ENCODE peak calls at places on chromosomes 2 and 18, in six cellular contexts. O is HepG2, P is spleen, V is breast epithelium, Y is IMR-90, I is adrenal gland. R is an unnamed sample.

GRCh38 chr2:172525601-172526000 is 30.3 kb upstream of the PDK1 start:
- DNase-seq in O (no peak), I (no peak), Y (no peak), V (no peak), P (no peak), R (no peak)

GRCh38 chr18:5895300-5895885 is at the start of gene TMEM200C:
- DNase-seq in V (no peak), I (peak; percentile 52), Y (peak; percentile 43), O (no peak), P (no peak), R (peak; percentile 34)

GRCh38 chr2:42797281-42797680 is 4.9 kb upstream of the HAAO start:
- DNase-seq in Y (no peak), P (no peak), O (no peak), I (no peak), V (no peak), R (no peak)

GRCh38 chr2:218717262-218717661 is 6.6 kb downstream of the TTLL4 start:
- DNase-seq in I (peak; percentile 35), O (no peak), V (no peak), Y (peak; percentile 51), P (no peak), R (no peak)

GRCh38 chr18:39624934-39625333 is 2059.3 kb upstream of the CELF4 start:
- DNase-seq in P (no peak), I (no peak), Y (peak; percentile 82), O (no peak), V (no peak), R (no peak)

GRCh38 chr2:18643532-18644462 is 54.4 kb upstream of the NT5C1B start:
- DNase-seq in P (no peak), O (no peak), Y (no peak), V (no peak), I (no peak), R (no peak)

GRCh38 chr18:3294435-3295080 is 32.6 kb downstream of the MYL12B start:
- DNase-seq in I (no peak), P (no peak), V (no peak), Y (peak; percentile 92), O (no peak), R (no peak)

GRCh38 chr2:71464389-71464788 is 11.0 kb downstream of the DYSF start:
- DNase-seq in V (no peak), O (no peak), P (no peak), Y (no peak), I (no peak), R (no peak)

GRCh38 chr2:124187948-124188347 is 162.9 kb downstream of the CNTNAP5 start:
- DNase-seq in V (no peak), Y (no peak), I (no peak), O (no peak), P (no peak), R (no peak)

GRCh38 chr2:126681505-126681904 is 25.5 kb downstream of the GYPC start:
- DNase-seq in P (no peak), O (no peak), I (no peak), V (no peak), Y (no peak), R (no peak)

GRCh38 chr2:149090706-149091105 is 52.2 kb downstream of the LYPD6B start:
- DNase-seq in Y (no peak), O (no peak), I (no peak), V (no peak), P (no peak), R (no peak)

GRCh38 chr2:218021536-218022071 is 18.8 kb upstream of the TNS1 start:
- DNase-seq in P (peak; percentile 51), V (peak; percentile 45), Y (no peak), O (no peak), I (no peak), R (no peak)

GRCh38 chr18:26088482-26088881 is 1.9 kb downstream of the SS18 start:
- DNase-seq in I (no peak), P (no peak), O (no peak), V (no peak), Y (no peak), R (no peak)
- H3K4me1 ChIP-seq in I (peaks cover 20% of the 10 kb centered on the region), P (peaks cover 62% of the 10 kb centered on the region), O (peaks cover 19% of the 10 kb centered on the region), V (no peaks in the 10 kb centered on the region), Y (no peaks in the 10 kb centered on the region), R (no peaks in the 10 kb centered on the region)

GRCh38 chr2:234980476-234981187 is 28.8 kb downstream of the SH3BP4 start:
- DNase-seq in I (no peak), V (no peak), O (peak; percentile 78), Y (no peak), P (no peak), R (no peak)
- H3K4me1 ChIP-seq in I (no peaks in the 10 kb centered on the region), V (peaks cover 27% of the 10 kb centered on the region), O (peaks cover 100% of the 10 kb centered on the region), Y (peaks cover 52% of the 10 kb centered on the region), P (peaks cover 58% of the 10 kb centered on the region), R (peaks cover 34% of the 10 kb centered on the region)

GRCh38 chr2:98452396-98453027 is 7.9 kb downstream of the INPP4A start:
- DNase-seq in P (peak; percentile 62), O (no peak), I (no peak), Y (no peak), V (no peak), R (no peak)

GRCh38 chr2:98454073-98454472 is 9.4 kb downstream of the INPP4A start:
- DNase-seq in V (no peak), O (no peak), Y (no peak), P (no peak), I (no peak), R (no peak)

GRCh38 chr2:98454500-98455235 is 10.0 kb downstream of the INPP4A start:
- DNase-seq in I (no peak), O (no peak), P (no peak), Y (peak; percentile 49), V (no peak), R (no peak)

GRCh38 chr2:98455494-98455976 is 10.9 kb downstream of the INPP4A start:
- DNase-seq in Y (peak; percentile 64), I (peak; percentile 39), V (no peak), O (no peak), P (peak; percentile 74), R (no peak)

DNA sequence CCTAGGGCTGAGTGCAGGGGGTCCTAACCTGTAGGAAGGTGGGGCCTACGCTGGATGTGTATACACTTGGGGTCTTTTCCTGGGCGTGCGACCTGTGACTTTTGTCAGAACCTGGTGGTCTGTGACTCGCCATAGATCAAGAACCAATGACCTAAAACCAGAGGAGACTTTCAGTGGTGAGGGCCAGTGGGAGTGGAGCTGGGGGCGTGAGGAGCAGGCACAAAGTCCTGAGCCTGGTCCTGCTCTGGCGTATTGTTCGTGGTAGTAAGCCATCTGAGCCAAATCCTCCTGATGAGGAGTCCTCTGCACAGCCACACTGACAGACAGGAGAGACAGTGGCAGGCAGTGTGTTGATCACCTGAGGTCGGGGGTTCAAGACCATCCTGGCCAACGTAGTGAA is 8.9 kb downstream of the INPP4A start:
- DNase-seq in I (no peak), Y (no peak), P (peak; percentile 56), O (no peak), V (no peak), R (no peak)
- H3K4me1 ChIP-seq in I (peaks cover 10% of the 10 kb centered on the region), Y (peaks cover 20% of the 10 kb centered on the region), P (peaks cover 100% of the 10 kb centered on the region), O (peaks cover 33% of the 10 kb centered on the region), V (no peaks in the 10 kb centered on the region), R (peaks cover 15% of the 10 kb centered on the region)

DNA sequence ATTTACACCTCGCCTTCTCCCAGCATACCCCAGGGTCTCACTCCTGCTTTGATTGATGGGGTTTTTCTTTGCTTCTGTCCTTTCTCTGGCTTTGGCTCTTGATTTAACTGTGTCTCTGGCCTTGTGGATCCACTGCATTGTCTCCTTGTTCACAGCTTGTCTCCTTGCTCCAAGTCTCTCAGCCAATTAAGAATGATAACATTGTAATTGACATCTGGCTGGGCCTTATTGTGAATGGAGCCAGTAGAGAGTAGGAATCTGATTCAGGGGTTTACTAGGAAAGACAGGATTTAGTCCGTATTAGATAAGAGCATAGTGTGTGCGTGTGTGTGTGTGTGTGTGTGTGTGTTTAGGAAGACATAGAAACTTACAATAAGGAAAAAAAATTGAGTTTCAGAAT is 1019.6 kb downstream of the TMEM182 start:
- DNase-seq in V (no peak), I (no peak), P (no peak), O (no peak), Y (no peak), R (no peak)
- H3K4me1 ChIP-seq in V (no peaks in the 10 kb centered on the region), I (no peaks in the 10 kb centered on the region), P (no peaks in the 10 kb centered on the region), O (no peaks in the 10 kb centered on the region), Y (no peaks in the 10 kb centered on the region), R (no peaks in the 10 kb centered on the region)

DNA sequence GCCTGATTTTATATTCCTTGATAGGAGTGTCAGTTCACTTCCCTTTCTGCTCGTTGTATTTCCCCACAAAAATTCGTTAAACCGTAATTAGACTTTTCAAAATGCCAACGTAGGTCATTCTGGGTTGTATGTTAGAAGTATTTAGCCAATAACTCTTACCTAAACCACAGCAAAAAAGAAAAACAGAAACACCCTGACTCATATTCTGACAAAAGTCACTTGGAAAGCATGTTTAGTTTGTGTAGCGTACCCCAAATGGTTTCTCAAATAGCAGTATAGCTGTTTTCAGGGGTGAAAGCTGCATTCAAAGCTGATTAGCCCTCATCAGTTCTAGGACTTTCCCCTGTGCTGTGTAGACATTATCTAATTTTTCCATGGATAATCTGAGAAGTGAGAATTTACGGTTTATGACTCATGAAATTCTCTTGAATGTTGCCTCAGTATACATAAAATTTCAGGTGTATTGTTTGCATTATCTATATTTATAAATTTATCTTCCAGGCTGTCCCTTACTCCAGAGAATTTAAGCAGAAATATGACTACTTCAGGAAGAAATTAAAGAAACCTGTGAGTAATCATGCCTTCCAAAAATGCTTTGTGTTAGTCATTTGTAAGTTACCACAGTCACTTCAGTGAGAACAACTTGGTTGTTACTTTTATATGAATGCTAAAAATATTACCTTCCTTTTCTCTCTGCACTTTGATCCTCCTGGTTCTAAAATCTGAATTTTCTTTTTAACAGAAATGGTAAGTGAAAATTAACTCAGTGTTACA is 264.9 kb downstream of the ALPK2 start:
- DNase-seq in O (no peak), I (no peak), Y (peak; percentile 70), P (no peak), V (no peak), R (no peak)
- H3K4me1 ChIP-seq in O (no peaks in the 10 kb centered on the region), I (no peaks in the 10 kb centered on the region), Y (peaks cover 16% of the 10 kb centered on the region), P (no peaks in the 10 kb centered on the region), V (no peaks in the 10 kb centered on the region), R (peaks cover 9% of the 10 kb centered on the region)

GRCh38 chr18:13449651-13450050 is 231.1 kb downstream of the LDLRAD4 start:
- DNase-seq in Y (no peak), I (no peak), V (no peak), O (no peak), P (no peak), R (no peak)
- H3K4me1 ChIP-seq in Y (no peaks in the 10 kb centered on the region), I (peaks cover 33% of the 10 kb centered on the region), V (no peaks in the 10 kb centered on the region), O (peaks cover 33% of the 10 kb centered on the region), P (peaks cover 33% of the 10 kb centered on the region), R (peaks cover 24% of the 10 kb centered on the region)

GRCh38 chr2:27083410-27084296 is 2.9 kb upstream of the KHK start:
- DNase-seq in V (no peak), P (peak; percentile 79), Y (no peak), O (peak; percentile 51), I (no peak), R (no peak)
- H3K4me1 ChIP-seq in V (peaks cover 18% of the 10 kb centered on the region), P (peaks cover 89% of the 10 kb centered on the region), Y (peaks cover 18% of the 10 kb centered on the region), O (peaks cover 76% of the 10 kb centered on the region), I (peaks cover 19% of the 10 kb centered on the region), R (peaks cover 16% of the 10 kb centered on the region)